ENCODE peak calls at places on chromosomes 12 and 14, in ten cellular contexts. E, U, I, A, R, T, Y, J, S and M are unnamed samples.
A peak's percentile ranks its signal among the peaks of the same experiment; 100 is the strongest.

GRCh38 chr12:105399428-105400081 is 69.1 kb downstream of the C12orf75 start:
- DNase-seq in A (no peak), I (no peak), T (no peak), S (no peak), U (no peak), J (no peak), R (no peak), Y (no peak), E (no peak), M (no peak)

GRCh38 chr12:6061661-6062060 is 62.8 kb downstream of the VWF start:
- DNase-seq in T (peak; percentile 32), E (no peak), R (no peak), I (no peak), Y (no peak), J (no peak), U (no peak), S (no peak), A (no peak), M (no peak)

GRCh38 chr12:107236824-107237467 is 143.6 kb upstream of the CRY1 start:
- DNase-seq in E (no peak), T (peak; percentile 10), U (no peak), I (no peak), S (no peak), R (peak; percentile 80), Y (no peak), A (peak; percentile 5), J (no peak), M (no peak)

GRCh38 chr12:92987846-92988621 is 58.9 kb upstream of the EEA1 start:
- DNase-seq in S (no peak), I (no peak), E (no peak), U (no peak), J (no peak), R (no peak), A (peak; percentile 6), Y (no peak), T (no peak), M (no peak)

GRCh38 chr12:122730215-122731014 is at the start of gene HCAR1:
- DNase-seq in I (no peak), J (no peak), U (no peak), E (peak; percentile 37), Y (no peak), T (no peak), R (no peak), A (peak; percentile 55), S (no peak), M (no peak)

GRCh38 chr12:3490848-3491382 is at the start of gene PRMT8:
- DNase-seq in Y (no peak), E (no peak), S (no peak), T (no peak), I (no peak), A (no peak), U (peak; percentile 61), R (peak; percentile 1), J (no peak), M (no peak)

GRCh38 chr14:93137864-93138263 is 22.1 kb upstream of the ITPK1 start:
- DNase-seq in U (peak; percentile 57), R (no peak), S (peak; percentile 48), Y (peak; percentile 88), A (no peak), T (no peak), E (no peak), I (peak; percentile 29), J (peak; percentile 46), M (no peak)

GRCh38 chr14:104383088-104383805 is 196.3 kb upstream of the C14orf180 start:
- DNase-seq in J (no peak), S (no peak), T (no peak), A (no peak), I (no peak), Y (peak; percentile 65), R (no peak), U (peak; percentile 71), E (peak; percentile 25), M (no peak)

GRCh38 chr12:130482448-130482847 is 144.8 kb downstream of the PIWIL1 start:
- DNase-seq in E (no peak), U (no peak), R (no peak), J (no peak), Y (peak; percentile 11), S (peak; percentile 14), I (no peak), A (no peak), T (no peak), M (no peak)

GRCh38 chr14:77186911-77187648 is 5.5 kb downstream of the TMEM63C start:
- DNase-seq in I (no peak), U (peak; percentile 81), A (no peak), S (peak; percentile 25), Y (no peak), E (no peak), T (no peak), R (peak; percentile 93), J (no peak), M (no peak)

GRCh38 chr12:90262261-90262660 is 553.6 kb upstream of the ATP2B1 start:
- DNase-seq in A (no peak), R (peak; percentile 47), J (no peak), T (no peak), U (no peak), S (peak; percentile 27), I (no peak), E (no peak), Y (no peak), M (no peak)

GRCh38 chr14:49586673-49587460 is 687 bp upstream of the RPS29 start:
- DNase-seq in U (peak; percentile 38), S (peak; percentile 83), Y (no peak), R (peak; percentile 73), A (peak; percentile 86), I (peak; percentile 33), T (no peak), J (no peak), E (peak; percentile 48), M (no peak)

GRCh38 chr14:100022772-100023451 is 42.3 kb upstream of the EVL start:
- DNase-seq in I (peak; percentile 76), S (no peak), U (no peak), A (no peak), R (peak; percentile 83), Y (no peak), E (no peak), T (no peak), J (no peak), M (no peak)

GRCh38 chr12:45974171-45974719 is 16.1 kb downstream of the SCAF11 start:
- DNase-seq in U (no peak), J (no peak), T (no peak), R (peak; percentile 27), Y (no peak), A (no peak), E (no peak), I (no peak), S (no peak), M (no peak)

DNA sequence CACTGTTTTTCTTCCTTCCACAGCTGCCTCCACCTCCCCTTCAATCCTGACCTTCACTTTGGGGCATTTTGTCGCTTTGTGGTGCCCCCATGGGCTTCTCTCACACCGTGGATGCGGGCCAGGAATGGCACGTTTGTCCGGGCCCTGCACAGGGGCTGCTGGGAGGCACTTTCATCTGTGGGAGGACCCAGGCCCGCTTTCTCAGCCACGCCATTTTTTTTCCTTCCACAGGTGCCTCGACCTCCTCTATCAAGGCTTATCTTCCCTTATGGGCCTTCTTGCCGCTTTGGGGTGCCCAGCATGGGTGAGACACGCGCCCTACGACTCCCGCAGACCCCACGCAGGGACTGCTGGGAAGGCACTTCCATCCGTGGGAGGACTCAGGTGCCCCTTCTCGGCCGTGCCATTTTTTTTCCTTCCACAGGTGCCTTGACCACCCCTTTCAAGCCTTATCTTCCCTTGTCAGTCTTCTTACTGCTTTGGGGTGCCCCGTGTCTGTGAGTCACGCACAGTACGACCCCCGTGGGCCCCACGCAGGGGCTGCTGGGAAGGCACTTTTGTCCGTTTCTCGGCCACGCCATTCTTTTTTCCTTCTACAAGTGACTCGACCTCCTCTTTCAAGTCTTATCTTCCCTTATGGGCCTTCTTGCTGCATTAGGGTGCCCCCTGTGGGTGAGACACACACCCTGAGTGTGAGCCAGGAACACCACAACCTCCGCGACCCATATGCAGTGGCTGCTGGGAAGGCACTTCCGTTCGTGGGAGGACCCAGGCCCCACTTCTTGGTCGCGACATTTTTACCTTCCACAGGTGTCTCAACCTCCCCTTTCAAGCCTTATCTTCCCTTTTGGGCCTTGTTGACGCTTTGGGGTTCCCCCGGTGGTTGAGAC is 270.7 kb downstream of the ALG10 start:
- DNase-seq in U (peak; percentile 9), A (no peak), S (peak; percentile 68), R (no peak), J (no peak), E (peak; percentile 27), Y (peak; percentile 43), I (peak; percentile 5), T (no peak), M (peak; percentile 3)
- H3K9me3 ChIP-seq in U (no peaks in the 10 kb centered on the region), A (peaks cover 36% of the 10 kb centered on the region), S (no peaks in the 10 kb centered on the region), R (no peaks in the 10 kb centered on the region), J (no peaks in the 10 kb centered on the region), E (no peaks in the 10 kb centered on the region), Y (peaks cover 99% of the 10 kb centered on the region), I (no peaks in the 10 kb centered on the region), T (peaks cover 100% of the 10 kb centered on the region), M (no peaks in the 10 kb centered on the region)

GRCh38 chr14:79920180-79920579 is 291.1 kb downstream of the DIO2 start:
- DNase-seq in A (no peak), T (no peak), Y (peak; percentile 20), I (no peak), E (no peak), S (no peak), R (no peak), U (no peak), J (no peak), M (no peak)

GRCh38 chr14:79924583-79924982 is 286.7 kb downstream of the DIO2 start:
- DNase-seq in A (no peak), I (no peak), E (no peak), S (no peak), J (no peak), U (no peak), R (no peak), Y (no peak), T (no peak), M (no peak)
- H3K9me3 ChIP-seq in A (peaks cover 3% of the 10 kb centered on the region), I (no peaks in the 10 kb centered on the region), E (no peaks in the 10 kb centered on the region), S (no peaks in the 10 kb centered on the region), J (no peaks in the 10 kb centered on the region), U (peaks cover 3% of the 10 kb centered on the region), R (no peaks in the 10 kb centered on the region), Y (peaks cover 7% of the 10 kb centered on the region), T (no peaks in the 10 kb centered on the region), M (no peaks in the 10 kb centered on the region)

DNA sequence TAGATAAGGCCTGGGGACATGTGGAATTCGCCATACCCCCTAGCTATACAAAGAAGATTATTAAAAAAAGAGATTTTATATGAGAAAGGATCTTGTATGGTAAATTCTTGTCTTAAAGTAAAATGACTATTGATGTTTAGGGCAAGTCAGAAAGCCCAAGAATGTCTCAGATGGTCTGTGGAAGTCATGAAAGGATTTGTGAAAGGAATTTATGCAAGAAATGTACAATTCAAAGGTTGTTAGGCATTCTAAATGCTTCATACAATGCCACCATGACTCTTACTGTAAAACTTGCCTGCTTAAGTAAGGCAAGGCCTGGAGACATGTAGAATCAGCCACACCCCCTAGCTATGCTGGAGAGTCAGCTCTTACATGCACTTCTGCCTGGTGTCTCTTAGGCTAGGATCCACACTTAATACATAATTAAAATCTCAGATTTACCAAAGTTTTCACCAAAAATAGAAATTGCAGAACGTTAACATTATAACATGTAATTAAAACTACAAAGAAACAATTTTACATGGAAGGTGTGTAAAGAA is 8.9 kb upstream of the ETNK1 start:
- DNase-seq in Y (no peak), E (no peak), U (no peak), T (no peak), S (no peak), J (no peak), R (no peak), A (no peak), I (no peak), M (no peak)
- H3K9me3 ChIP-seq in Y (peaks cover 41% of the 10 kb centered on the region), E (peaks cover 13% of the 10 kb centered on the region), U (peaks cover 24% of the 10 kb centered on the region), T (no peaks in the 10 kb centered on the region), S (no peaks in the 10 kb centered on the region), J (no peaks in the 10 kb centered on the region), R (no peaks in the 10 kb centered on the region), A (peaks cover 8% of the 10 kb centered on the region), I (no peaks in the 10 kb centered on the region), M (no peaks in the 10 kb centered on the region)

GRCh38 chr12:132940071-132940719 is 15.9 kb downstream of the ZNF605 start:
- DNase-seq in U (no peak), I (no peak), J (no peak), E (no peak), A (no peak), Y (no peak), R (no peak), T (no peak), S (no peak), M (no peak)
- H3K9me3 ChIP-seq in U (peaks cover 25% of the 10 kb centered on the region), I (no peaks in the 10 kb centered on the region), J (no peaks in the 10 kb centered on the region), E (peaks cover 47% of the 10 kb centered on the region), A (peaks cover 62% of the 10 kb centered on the region), Y (peaks cover 90% of the 10 kb centered on the region), R (peaks cover 9% of the 10 kb centered on the region), T (peaks cover 78% of the 10 kb centered on the region), S (peaks cover 75% of the 10 kb centered on the region), M (peaks cover 9% of the 10 kb centered on the region)